ENCODE peak calls at places on chromosomes 2 and 18, in seven cellular contexts. X, A, G, S, J, T and F are unnamed samples.

GRCh38 chr2:96153291-96153713 is 8.1 kb upstream of the DUSP2 start:
- DNase-seq in X (no peak), A (no peak), G (no peak), S (no peak), J (peak), T (no peak), F (no peak)

GRCh38 chr2:239374896-239375277 is 25.9 kb downstream of the HDAC4 start:
- DNase-seq in X (no peak), A (no peak), G (no peak), S (no peak), J (peak), T (no peak), F (no peak)

GRCh38 chr2:44941551-44942234 is at the start of gene SIX3:
- DNase-seq in X (no peak), A (peak), G (peak), S (no peak), J (no peak), T (no peak), F (peak)

GRCh38 chr2:176126929-176127768 is 2.4 kb upstream of the HOXD8 start:
- DNase-seq in X (no peak), A (peak), G (peak), S (peak), J (no peak), T (peak), F (peak)

GRCh38 chr2:72990695-72991438 is 73.5 kb downstream of the EMX1 start:
- DNase-seq in X (peak), A (no peak), G (no peak), S (no peak), J (no peak), T (no peak), F (no peak)

GRCh38 chr2:241702155-241702404 is 241 bp downstream of the ING5 start:
- DNase-seq in X (no peak), A (no peak), G (peak), S (peak), J (no peak), T (peak), F (no peak)

GRCh38 chr2:144683955-144684354 is 164.0 kb upstream of the ZEB2 start:
- DNase-seq in X (no peak), A (no peak), G (no peak), S (no peak), J (no peak), T (no peak), F (no peak)

GRCh38 chr2:45332567-45332966 is 278.5 kb downstream of the SRBD1 start:
- DNase-seq in X (no peak), A (no peak), G (no peak), S (no peak), J (no peak), T (no peak), F (no peak)

GRCh38 chr18:21740474-21740723 is 193 bp upstream of the MIB1 start:
- DNase-seq in X (peak), A (peak), G (peak), S (peak), J (peak), T (no peak), F (no peak)

GRCh38 chr18:21735452-21736015 is 5.1 kb upstream of the MIB1 start:
- DNase-seq in X (no peak), A (peak), G (peak), S (peak), J (peak), T (no peak), F (no peak)

GRCh38 chr2:171347158-171347557 is 86.6 kb downstream of the METTL8 start:
- DNase-seq in X (no peak), A (no peak), G (no peak), S (peak), J (no peak), T (no peak), F (peak)

GRCh38 chr18:44568986-44569385 is 111.7 kb upstream of the SETBP1 start:
- DNase-seq in X (no peak), A (no peak), G (no peak), S (no peak), J (no peak), T (no peak), F (no peak)

GRCh38 chr2:26838121-26838906 is 9.6 kb upstream of the DPYSL5 start:
- DNase-seq in X (no peak), A (no peak), G (peak), S (peak), J (no peak), T (no peak), F (peak)

GRCh38 chr2:205704101-205704741 is 21.9 kb downstream of the NRP2 start:
- DNase-seq in X (no peak), A (no peak), G (no peak), S (no peak), J (no peak), T (no peak), F (no peak)

GRCh38 chr18:10524507-10525425 is 1.1 kb upstream of the NAPG start:
- DNase-seq in X (no peak), A (no peak), G (peak), S (peak), J (no peak), T (no peak), F (peak)

GRCh38 chr18:37299471-37300304 is 265.9 kb downstream of the CELF4 start:
- DNase-seq in X (peak), A (no peak), G (peak), S (peak), J (peak), T (no peak), F (peak)

GRCh38 chr2:113894156-113894743 is 4.4 kb downstream of the ACTR3 start:
- DNase-seq in X (no peak), A (no peak), G (peak), S (peak), J (no peak), T (no peak), F (no peak)

GRCh38 chr18:27863780-27864430 is 313.0 kb downstream of the CDH2 start:
- DNase-seq in X (no peak), A (no peak), G (no peak), S (no peak), J (no peak), T (no peak), F (no peak)

GRCh38 chr2:120443946-120444345 is 98.0 kb downstream of the INHBB start:
- DNase-seq in X (no peak), A (no peak), G (no peak), S (no peak), J (no peak), T (no peak), F (no peak)

GRCh38 chr2:68839260-68839833 is 31.9 kb downstream of the BMP10 start:
- DNase-seq in X (no peak), A (peak), G (peak), S (no peak), J (no peak), T (no peak), F (peak)

GRCh38 chr18:71485578-71485977 is 1058.6 kb downstream of the CBLN2 start:
- DNase-seq in X (no peak), A (no peak), G (peak), S (no peak), J (no peak), T (no peak), F (no peak)

GRCh38 chr2:106886916-106887758 is 1.2 kb upstream of the ST6GAL2 start:
- DNase-seq in X (no peak), A (no peak), G (peak), S (peak), J (peak), T (peak), F (no peak)

GRCh38 chr2:2409481-2409880 is 78.4 kb upstream of the MYT1L start:
- DNase-seq in X (no peak), A (no peak), G (no peak), S (no peak), J (no peak), T (no peak), F (no peak)

GRCh38 chr2:149733936-149734685 is 146.5 kb upstream of the MMADHC start:
- DNase-seq in X (peak), A (no peak), G (peak), S (peak), J (no peak), T (no peak), F (no peak)

GRCh38 chr2:71792926-71793761 is 339.8 kb downstream of the DYSF start:
- DNase-seq in X (peak), A (no peak), G (peak), S (peak), J (no peak), T (no peak), F (no peak)

GRCh38 chr2:117409443-117409842 is 405.0 kb upstream of the DDX18 start:
- DNase-seq in X (no peak), A (no peak), G (no peak), S (no peak), J (no peak), T (no peak), F (no peak)

GRCh38 chr2:173159794-173160463 is 84.3 kb downstream of the MAP3K20 start:
- DNase-seq in X (no peak), A (no peak), G (peak), S (peak), J (peak), T (no peak), F (no peak)

GRCh38 chr18:25352629-25353005 is 651 bp upstream of the ZNF521 start:
- DNase-seq in X (no peak), A (no peak), G (no peak), S (no peak), J (no peak), T (no peak), F (no peak)

GRCh38 chr18:34299828-34300227 is 75.1 kb upstream of the NOL4 start:
- DNase-seq in X (no peak), A (no peak), G (no peak), S (no peak), J (no peak), T (no peak), F (no peak)

GRCh38 chr2:64153811-64154210 is 9.6 kb upstream of the PELI1 start:
- DNase-seq in X (no peak), A (no peak), G (no peak), S (no peak), J (no peak), T (no peak), F (no peak)

GRCh38 chr2:71617266-71617665 is 163.9 kb downstream of the DYSF start:
- DNase-seq in X (peak), A (no peak), G (no peak), S (no peak), J (no peak), T (no peak), F (no peak)